ENCODE peak calls at places on chromosomes 13 and 19, in nine cellular contexts. G is body of pancreas, T is cardiac muscle cell, F is Peyer's patch, V is A549, L is dorsolateral prefrontal cortex, P is fibroblast of mammary gland, R is GM23338, U is neuronal stem cell. Y is an unnamed sample.

GRCh38 chr13:76697277-76697676 is 188.9 kb downstream of the KCTD12 start:
- DNase-seq in G (no peak), U (no peak), T (no peak), L (no peak), P (no peak), V (no peak), R (no peak), F (no peak), Y (no peak)

GRCh38 chr13:110960219-110960618 is 45.4 kb upstream of the ANKRD10 start:
- DNase-seq in P (no peak), V (no peak), G (no peak), R (no peak), L (no peak), T (no peak), F (no peak), U (no peak), Y (no peak)

GRCh38 chr13:50410921-50411712 is 395.9 kb downstream of the KCNRG start:
- DNase-seq in F (no peak), G (no peak), V (peak; percentile 54), R (no peak), L (no peak), U (no peak), T (peak; percentile 70), P (peak; percentile 85), Y (peak; percentile 89)

GRCh38 chr19:42091300-42092266 is 15.6 kb downstream of the ZNF574 start:
- DNase-seq in R (no peak), L (no peak), G (no peak), T (peak; percentile 55), P (peak; percentile 67), U (no peak), V (no peak), F (no peak), Y (peak; percentile 68)

GRCh38 chr19:9406798-9407352 is 28.5 kb downstream of the ZNF266 start:
- DNase-seq in P (peak; percentile 88), T (no peak), R (peak; percentile 6), L (peak; percentile 27), U (no peak), V (peak; percentile 33), G (peak; percentile 76), F (peak; percentile 34), Y (peak; percentile 69)

GRCh38 chr13:25648996-25649633 is 277.3 kb downstream of the ATP8A2 start:
- DNase-seq in P (no peak), T (no peak), R (no peak), V (no peak), G (no peak), U (no peak), F (no peak), L (no peak), Y (no peak)

GRCh38 chr19:56983148-56983547 is 136.6 kb upstream of the USP29 start:
- DNase-seq in L (no peak), T (no peak), F (no peak), U (peak; percentile 63), P (no peak), G (no peak), R (no peak), V (no peak), Y (no peak)

GRCh38 chr13:48579167-48579918 is 46.5 kb upstream of the RCBTB2 start:
- DNase-seq in L (no peak), R (no peak), T (no peak), F (no peak), G (peak; percentile 34), P (no peak), U (no peak), V (no peak), Y (peak; percentile 64)

GRCh38 chr19:15466851-15467733 is 2.7 kb upstream of the RASAL3 start:
- DNase-seq in U (no peak), V (no peak), R (no peak), G (no peak), T (no peak), F (no peak), L (no peak), P (peak; percentile 39), Y (peak; percentile 80)

GRCh38 chr19:43780706-43781525 is at the start of gene KCNN4:
- DNase-seq in V (peak; percentile 77), T (no peak), F (peak; percentile 86), P (peak; percentile 87), L (no peak), G (no peak), U (no peak), R (no peak), Y (peak; percentile 81)

GRCh38 chr13:28099396-28100148 is 804 bp downstream of the FLT3 start:
- DNase-seq in V (no peak), G (no peak), R (peak; percentile 20), F (no peak), U (peak; percentile 9), P (no peak), L (no peak), T (no peak), Y (no peak)

GRCh38 chr19:37654118-37654517 is 1.1 kb downstream of the ZFP30 start:
- DNase-seq in V (peak; percentile 15), U (no peak), G (no peak), T (no peak), L (no peak), R (no peak), F (no peak), P (peak; percentile 5), Y (peak; percentile 1)

GRCh38 chr19:40623403-40624239 is 22.5 kb downstream of the LTBP4 start:
- DNase-seq in V (peak; percentile 90), P (peak; percentile 58), G (peak; percentile 52), T (peak; percentile 45), R (peak; percentile 98), U (no peak), L (no peak), F (no peak), Y (peak; percentile 85)

GRCh38 chr19:33484226-33484774 is 37.3 kb downstream of the PEPD start:
- DNase-seq in V (no peak), P (no peak), G (no peak), T (no peak), U (no peak), R (no peak), L (no peak), F (no peak), Y (no peak)

GRCh38 chr13:106744516-106744915 is 176.6 kb upstream of the ARGLU1 start:
- DNase-seq in U (no peak), P (no peak), V (no peak), L (no peak), F (no peak), T (no peak), G (no peak), R (no peak), Y (no peak)

GRCh38 chr13:46756977-46757376 is 40.0 kb downstream of the ESD start:
- DNase-seq in T (no peak), L (no peak), R (no peak), F (no peak), G (no peak), P (peak; percentile 90), V (no peak), U (no peak), Y (peak; percentile 25)

GRCh38 chr19:49120325-49120683 is 960 bp downstream of the PPFIA3 start:
- DNase-seq in G (no peak), L (no peak), F (no peak), U (no peak), T (no peak), R (no peak), P (no peak), V (no peak), Y (no peak)
- H3K4me3 ChIP-seq in G (no peak overlapping the region), L (peak overlapping the region; percentile 71), F (peak overlapping the region; percentile 68), U (no peak overlapping the region), T (no peak overlapping the region), R (peak overlapping the region; percentile 84), P (no peak overlapping the region), V (peak overlapping the region; percentile 62), Y (no peak overlapping the region)

DNA sequence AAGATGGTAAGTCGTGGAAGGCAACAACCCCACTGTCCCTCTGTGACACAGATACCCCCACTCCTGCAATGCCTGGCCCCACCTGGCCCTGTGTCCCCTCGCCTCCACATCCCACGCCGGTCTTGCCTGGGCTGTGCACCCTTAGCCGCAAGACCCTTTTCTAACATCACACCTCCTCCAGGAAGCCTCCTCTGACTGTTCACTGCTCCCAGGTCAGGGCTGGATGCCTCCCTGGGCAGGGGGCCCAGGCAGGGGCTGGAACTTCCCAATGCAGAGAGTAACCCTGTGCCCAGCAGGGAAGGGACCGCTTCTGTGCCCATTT is 1.3 kb downstream of the FBN3 start:
- DNase-seq in P (no peak), G (no peak), L (no peak), U (no peak), F (no peak), R (no peak), V (no peak), T (no peak), Y (no peak)
- H3K4me3 ChIP-seq in P (no peak overlapping the region), G (no peak overlapping the region), L (no peak overlapping the region), U (peak overlapping the region; percentile 57), F (no peak overlapping the region), R (peak overlapping the region; percentile 87), V (no peak overlapping the region), T (no peak overlapping the region), Y (no peak overlapping the region)

GRCh38 chr19:4971424-4971793 is 2.5 kb downstream of the KDM4B start:
- DNase-seq in F (no peak), G (peak; percentile 49), T (no peak), U (no peak), R (peak; percentile 82), P (no peak), V (no peak), L (no peak), Y (peak; percentile 28)

GRCh38 chr19:4969292-4969771 is 419 bp downstream of the KDM4B start:
- DNase-seq in T (no peak), U (no peak), F (no peak), V (no peak), L (no peak), R (no peak), G (no peak), P (no peak), Y (no peak)

GRCh38 chr19:4971816-4972495 is 3.0 kb downstream of the KDM4B start:
- DNase-seq in G (no peak), R (no peak), U (no peak), V (no peak), T (no peak), F (no peak), L (no peak), P (no peak), Y (no peak)

GRCh38 chr19:4969772-4970531 is 1.0 kb downstream of the KDM4B start:
- DNase-seq in T (peak; percentile 22), P (peak; percentile 36), R (peak; percentile 32), L (no peak), F (peak; percentile 34), U (peak; percentile 21), G (no peak), V (no peak), Y (peak; percentile 22)

GRCh38 chr19:4970558-4971423 is 1.9 kb downstream of the KDM4B start:
- DNase-seq in F (no peak), P (peak; percentile 28), T (peak; percentile 43), V (no peak), L (no peak), U (peak; percentile 21), R (peak; percentile 40), G (peak; percentile 65), Y (peak; percentile 22)
- H3K4me3 ChIP-seq in F (peak overlapping the region; percentile 91), P (peak overlapping the region; percentile 62), T (peak overlapping the region; percentile 95), V (peak overlapping the region; percentile 99), L (peak overlapping the region; percentile 71), U (peak overlapping the region; percentile 64), R (peak overlapping the region; percentile 71), G (no peak overlapping the region), Y (peak overlapping the region; percentile 64)

DNA sequence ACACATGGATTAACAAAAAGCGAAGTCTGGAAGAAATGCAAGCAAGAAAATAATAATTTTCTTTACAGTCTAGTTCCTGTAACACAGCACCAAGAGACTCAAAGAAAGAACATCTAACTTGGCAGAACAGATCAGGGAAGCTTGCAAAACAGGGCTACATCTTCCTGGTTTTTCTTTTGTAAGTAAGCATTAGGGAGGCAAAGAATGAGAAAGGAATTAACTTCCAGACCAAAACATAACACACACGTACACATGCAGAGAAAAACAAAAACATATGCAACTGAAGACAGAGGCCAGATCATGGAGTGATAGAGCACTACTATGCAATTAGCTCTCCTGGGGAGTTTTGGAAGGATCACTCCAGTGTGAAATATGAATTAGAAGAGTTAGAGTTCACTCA is 120.5 kb downstream of the DIAPH3 start:
- DNase-seq in G (no peak), F (no peak), T (no peak), P (peak; percentile 35), U (no peak), R (no peak), L (no peak), V (no peak), Y (no peak)
- H3K4me3 ChIP-seq in G (no peak overlapping the region), F (no peak overlapping the region), T (no peak overlapping the region), P (no peak overlapping the region), U (no peak overlapping the region), R (no peak overlapping the region), L (no peak overlapping the region), V (no peak overlapping the region), Y (no peak overlapping the region)

Y was measured in bronchial epithelial cell.